ENCODE peak calls at places on chromosome 16, in five cellular contexts. One of them, this sample, is unnamed.

GRCh38 chr16:19710991-19711545 is 7.0 kb downstream of the KNOP1 start:
- DNase-seq in Peyer's patch: no peak
- DNase-seq in astrocyte of the spinal cord: no peak
- DNase-seq in gastrocnemius medialis: no peak
- DNase-seq in body of pancreas: peak; percentile 41
- DNase-seq in this sample: no peak

GRCh38 chr16:88366032-88366703 is 16.6 kb upstream of the ZNF469 start:
- DNase-seq in Peyer's patch: no peak
- DNase-seq in body of pancreas: no peak
- DNase-seq in astrocyte of the spinal cord: no peak
- DNase-seq in gastrocnemius medialis: no peak
- DNase-seq in this sample: no peak

GRCh38 chr16:30018731-30019158 is 4.3 kb upstream of the C16orf92 start:
- DNase-seq in Peyer's patch: no peak
- DNase-seq in body of pancreas: no peak
- DNase-seq in gastrocnemius medialis: no peak
- DNase-seq in astrocyte of the spinal cord: peak; percentile 31
- DNase-seq in this sample: no peak

GRCh38 chr16:31430380-31431052 is 2.4 kb upstream of the COX6A2 start:
- DNase-seq in body of pancreas: no peak
- DNase-seq in astrocyte of the spinal cord: no peak
- DNase-seq in Peyer's patch: no peak
- DNase-seq in gastrocnemius medialis: no peak
- DNase-seq in this sample: no peak

GRCh38 chr16:9484901-9485300 is 393.5 kb downstream of the HAPSTR1 start:
- DNase-seq in Peyer's patch: no peak
- DNase-seq in gastrocnemius medialis: no peak
- DNase-seq in body of pancreas: no peak
- DNase-seq in astrocyte of the spinal cord: no peak
- DNase-seq in this sample: no peak

GRCh38 chr16:10922328-10923145 is 19.7 kb downstream of the DEXI start:
- DNase-seq in gastrocnemius medialis: peak; percentile 78
- DNase-seq in astrocyte of the spinal cord: no peak
- DNase-seq in body of pancreas: no peak
- DNase-seq in Peyer's patch: no peak
- DNase-seq in this sample: peak; percentile 88

GRCh38 chr16:81004646-81005353 is 1.9 kb downstream of the CMC2 start:
- DNase-seq in Peyer's patch: no peak
- DNase-seq in gastrocnemius medialis: no peak
- DNase-seq in body of pancreas: no peak
- DNase-seq in astrocyte of the spinal cord: peak; percentile 78
- DNase-seq in this sample: no peak

GRCh38 chr16:85524630-85525463 is 88.3 kb upstream of the GSE1 start:
- DNase-seq in astrocyte of the spinal cord: peak; percentile 60
- DNase-seq in body of pancreas: no peak
- DNase-seq in Peyer's patch: no peak
- DNase-seq in gastrocnemius medialis: no peak
- DNase-seq in this sample: peak; percentile 51

GRCh38 chr16:57800213-57801097 is 1.8 kb downstream of the KIFC3 start:
- DNase-seq in Peyer's patch: peak; percentile 47
- DNase-seq in body of pancreas: no peak
- DNase-seq in astrocyte of the spinal cord: no peak
- DNase-seq in gastrocnemius medialis: no peak
- DNase-seq in this sample: no peak

GRCh38 chr16:8924214-8924613 is 39.5 kb downstream of the USP7 start:
- DNase-seq in Peyer's patch: peak; percentile 75
- DNase-seq in astrocyte of the spinal cord: no peak
- DNase-seq in body of pancreas: peak; percentile 69
- DNase-seq in gastrocnemius medialis: no peak
- DNase-seq in this sample: no peak

GRCh38 chr16:74605746-74606520 is 981 bp downstream of the GLG1 start:
- DNase-seq in body of pancreas: no peak
- DNase-seq in gastrocnemius medialis: no peak
- DNase-seq in Peyer's patch: no peak
- DNase-seq in astrocyte of the spinal cord: no peak
- DNase-seq in this sample: no peak

GRCh38 chr16:58409316-58409973 is 17.2 kb downstream of the GINS3 start:
- DNase-seq in astrocyte of the spinal cord: peak; percentile 81
- DNase-seq in Peyer's patch: no peak
- DNase-seq in body of pancreas: no peak
- DNase-seq in gastrocnemius medialis: no peak
- DNase-seq in this sample: no peak

GRCh38 chr16:9854665-9855064 is 327.6 kb downstream of the GRIN2A start:
- DNase-seq in Peyer's patch: no peak
- DNase-seq in astrocyte of the spinal cord: peak; percentile 37
- DNase-seq in body of pancreas: no peak
- DNase-seq in gastrocnemius medialis: peak; percentile 38
- DNase-seq in this sample: no peak

GRCh38 chr16:6545329-6545728 is 787.3 kb upstream of the RBFOX1 start:
- DNase-seq in Peyer's patch: no peak
- DNase-seq in gastrocnemius medialis: no peak
- DNase-seq in body of pancreas: no peak
- DNase-seq in astrocyte of the spinal cord: no peak
- DNase-seq in this sample: no peak

GRCh38 chr16:7791191-7791590 is 458.5 kb downstream of the RBFOX1 start:
- DNase-seq in Peyer's patch: no peak
- DNase-seq in astrocyte of the spinal cord: no peak
- DNase-seq in gastrocnemius medialis: no peak
- DNase-seq in body of pancreas: no peak
- DNase-seq in this sample: no peak

GRCh38 chr16:71254832-71255560 is 24.5 kb upstream of the HYDIN start:
- DNase-seq in gastrocnemius medialis: no peak
- DNase-seq in astrocyte of the spinal cord: no peak
- DNase-seq in body of pancreas: no peak
- DNase-seq in Peyer's patch: no peak
- DNase-seq in this sample: no peak

GRCh38 chr16:77596243-77596642 is 126.1 kb upstream of the NUDT7 start:
- DNase-seq in body of pancreas: no peak
- DNase-seq in gastrocnemius medialis: no peak
- DNase-seq in astrocyte of the spinal cord: peak; percentile 17
- DNase-seq in Peyer's patch: no peak
- DNase-seq in this sample: no peak

GRCh38 chr16:19118938-19119431 is 5.2 kb downstream of the ITPRIPL2 start:
- DNase-seq in gastrocnemius medialis: no peak
- DNase-seq in astrocyte of the spinal cord: peak; percentile 95
- DNase-seq in Peyer's patch: no peak
- DNase-seq in body of pancreas: no peak
- DNase-seq in this sample: no peak

GRCh38 chr16:56932588-56933265 is 785 bp downstream of the HERPUD1 start:
- DNase-seq in body of pancreas: peak; percentile 78
- DNase-seq in astrocyte of the spinal cord: peak; percentile 60
- DNase-seq in Peyer's patch: peak; percentile 88
- DNase-seq in gastrocnemius medialis: peak; percentile 90
- DNase-seq in this sample: peak; percentile 47

GRCh38 chr16:58658796-58659211 is 25.8 kb downstream of the SLC38A7 start:
- DNase-seq in body of pancreas: no peak
- DNase-seq in Peyer's patch: no peak
- DNase-seq in astrocyte of the spinal cord: no peak
- DNase-seq in gastrocnemius medialis: no peak
- DNase-seq in this sample: no peak

GRCh38 chr16:51951668-51952298 is 595.2 kb downstream of the TOX3 start:
- DNase-seq in gastrocnemius medialis: no peak
- DNase-seq in body of pancreas: peak; percentile 20
- DNase-seq in Peyer's patch: no peak
- DNase-seq in astrocyte of the spinal cord: no peak
- DNase-seq in this sample: no peak

GRCh38 chr16:79269211-79269863 is 331.2 kb downstream of the MAF start:
- DNase-seq in astrocyte of the spinal cord: no peak
- DNase-seq in body of pancreas: no peak
- DNase-seq in Peyer's patch: no peak
- DNase-seq in gastrocnemius medialis: no peak
- DNase-seq in this sample: no peak

GRCh38 chr16:20880867-20881866 is 19.0 kb downstream of the DCUN1D3 start:
- DNase-seq in body of pancreas: no peak
- DNase-seq in Peyer's patch: no peak
- DNase-seq in astrocyte of the spinal cord: no peak
- DNase-seq in gastrocnemius medialis: no peak
- DNase-seq in this sample: no peak

GRCh38 chr16:85580684-85581083 is 32.4 kb upstream of the GSE1 start:
- DNase-seq in Peyer's patch: no peak
- DNase-seq in body of pancreas: no peak
- DNase-seq in astrocyte of the spinal cord: no peak
- DNase-seq in gastrocnemius medialis: no peak
- DNase-seq in this sample: no peak

GRCh38 chr16:48014349-48015135 is 141.3 kb downstream of the ABCC12 start:
- DNase-seq in Peyer's patch: no peak
- DNase-seq in gastrocnemius medialis: no peak
- DNase-seq in astrocyte of the spinal cord: peak; percentile 72
- DNase-seq in body of pancreas: no peak
- DNase-seq in this sample: no peak

GRCh38 chr16:57539072-57539796 is 2.9 kb upstream of the CCDC102A start:
- DNase-seq in gastrocnemius medialis: no peak
- DNase-seq in astrocyte of the spinal cord: no peak
- DNase-seq in Peyer's patch: no peak
- DNase-seq in body of pancreas: no peak
- DNase-seq in this sample: no peak

GRCh38 chr16:83470406-83470805 is 337.4 kb upstream of the HSBP1 start:
- DNase-seq in gastrocnemius medialis: no peak
- DNase-seq in body of pancreas: no peak
- DNase-seq in Peyer's patch: no peak
- DNase-seq in astrocyte of the spinal cord: peak; percentile 15
- DNase-seq in this sample: no peak

GRCh38 chr16:17034477-17035252 is 436.1 kb downstream of the XYLT1 start:
- DNase-seq in Peyer's patch: no peak
- DNase-seq in astrocyte of the spinal cord: no peak
- DNase-seq in gastrocnemius medialis: no peak
- DNase-seq in body of pancreas: no peak
- DNase-seq in this sample: no peak

GRCh38 chr16:53501216-53501859 is 1.7 kb downstream of the AKTIP start:
- DNase-seq in Peyer's patch: no peak
- DNase-seq in gastrocnemius medialis: no peak
- DNase-seq in astrocyte of the spinal cord: no peak
- DNase-seq in body of pancreas: no peak
- DNase-seq in this sample: no peak
- H3K4me3 ChIP-seq in Peyer's patch: peak overlapping the region; percentile 80
- H3K4me3 ChIP-seq in gastrocnemius medialis: peak overlapping the region; percentile 87
- H3K4me3 ChIP-seq in astrocyte of the spinal cord: no peak overlapping the region
- H3K4me3 ChIP-seq in body of pancreas: no peak overlapping the region
- H3K4me3 ChIP-seq in this sample: peak overlapping the region; percentile 93

GRCh38 chr16:4052801-4053662 is 63.2 kb downstream of the ADCY9 start:
- DNase-seq in gastrocnemius medialis: peak; percentile 94
- DNase-seq in astrocyte of the spinal cord: peak; percentile 23
- DNase-seq in body of pancreas: peak; percentile 68
- DNase-seq in Peyer's patch: no peak
- DNase-seq in this sample: no peak
- H3K4me3 ChIP-seq in gastrocnemius medialis: peak overlapping the region; percentile 8
- H3K4me3 ChIP-seq in astrocyte of the spinal cord: no peak overlapping the region
- H3K4me3 ChIP-seq in body of pancreas: no peak overlapping the region
- H3K4me3 ChIP-seq in Peyer's patch: peak overlapping the region; percentile 35
- H3K4me3 ChIP-seq in this sample: peak overlapping the region; percentile 50

DNA sequence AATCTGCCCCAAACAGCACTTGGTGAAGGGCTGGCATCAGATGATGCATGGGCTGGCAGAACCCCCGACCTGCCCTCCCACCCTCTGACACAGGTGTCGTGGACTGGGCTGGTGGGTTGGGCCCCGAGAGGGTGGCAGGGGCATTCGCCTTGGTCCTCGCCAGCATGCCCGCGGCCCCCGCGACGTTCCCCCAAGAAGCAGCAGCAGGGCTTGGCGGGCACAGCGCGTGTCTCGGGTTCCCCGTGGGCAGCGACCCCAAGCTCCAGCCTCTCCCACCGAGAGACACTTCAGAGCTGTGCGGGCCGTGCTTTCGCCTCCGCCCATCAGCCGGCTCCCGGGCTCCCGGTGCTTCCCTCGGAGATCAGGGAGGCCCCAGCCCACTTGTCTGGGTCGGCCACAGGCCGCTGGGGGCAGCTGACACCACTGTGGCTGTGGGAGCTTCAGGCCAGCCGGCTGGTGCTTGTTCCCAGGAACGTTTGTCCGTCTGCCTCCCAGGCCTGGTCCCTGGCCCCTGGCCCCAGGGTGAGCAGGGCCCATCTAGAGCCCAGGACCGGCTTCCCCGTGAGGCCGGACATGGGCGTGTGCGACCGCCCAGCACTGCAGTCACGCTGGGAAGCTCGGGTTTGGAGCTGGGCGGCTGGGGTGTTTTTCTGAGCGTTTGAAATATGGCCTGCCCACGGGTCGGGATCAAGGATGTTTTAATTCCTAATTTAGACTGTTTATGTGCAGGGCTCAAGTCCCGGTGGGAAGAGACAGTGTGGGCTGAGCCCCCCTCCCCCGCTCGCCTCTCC is 16.6 kb downstream of the CACNA1H start:
- DNase-seq in astrocyte of the spinal cord: no peak
- DNase-seq in Peyer's patch: no peak
- DNase-seq in body of pancreas: no peak
- DNase-seq in gastrocnemius medialis: no peak
- DNase-seq in this sample: no peak
- H3K4me3 ChIP-seq in astrocyte of the spinal cord: no peak overlapping the region
- H3K4me3 ChIP-seq in Peyer's patch: no peak overlapping the region
- H3K4me3 ChIP-seq in body of pancreas: no peak overlapping the region
- H3K4me3 ChIP-seq in gastrocnemius medialis: no peak overlapping the region
- H3K4me3 ChIP-seq in this sample: no peak overlapping the region

DNA sequence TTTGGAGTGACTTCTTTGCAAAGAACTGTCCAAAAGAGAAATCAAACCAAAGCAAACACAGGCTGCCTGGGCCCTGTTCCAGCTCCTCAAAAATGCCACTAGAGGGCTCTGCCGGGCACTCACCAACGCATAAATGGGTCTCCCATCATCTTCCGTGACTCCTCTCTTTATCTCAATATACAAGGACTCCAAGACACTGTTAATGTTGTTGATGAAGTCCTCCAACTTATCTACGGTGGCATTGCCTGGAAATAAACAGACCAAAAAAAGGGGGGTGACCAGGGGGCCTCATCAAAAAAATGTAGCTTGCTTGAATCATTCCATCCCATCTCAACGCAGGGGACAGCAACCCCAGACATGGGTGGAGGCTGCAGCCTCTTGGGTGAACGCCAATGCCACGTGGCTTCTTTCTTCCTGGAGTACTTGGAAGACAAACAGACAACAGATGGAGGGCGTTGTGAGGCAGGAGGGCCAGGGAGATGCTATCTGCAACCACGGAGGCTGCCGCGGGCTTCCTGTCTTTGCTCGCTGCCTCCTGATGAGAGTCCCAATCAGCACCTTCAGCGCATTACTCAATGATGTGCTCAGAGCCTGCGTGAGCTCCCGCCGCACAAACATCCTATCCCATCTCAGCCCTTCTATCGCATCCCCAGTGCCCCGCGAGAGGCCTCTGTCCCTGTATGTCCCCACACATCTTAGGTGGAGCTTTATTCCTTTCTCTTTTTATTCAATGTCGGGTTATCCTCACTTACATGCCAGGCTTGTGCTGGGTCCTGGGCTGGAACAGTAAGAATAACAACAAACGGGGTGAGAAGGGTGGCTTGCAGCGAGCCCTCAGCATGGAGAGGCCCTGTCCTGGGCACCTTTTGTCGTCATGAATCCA is 32.0 kb downstream of the KDM8 start:
- DNase-seq in body of pancreas: peak; percentile 67
- DNase-seq in gastrocnemius medialis: peak; percentile 73
- DNase-seq in astrocyte of the spinal cord: peak; percentile 92
- DNase-seq in Peyer's patch: peak; percentile 89
- DNase-seq in this sample: peak; percentile 71
- H3K4me3 ChIP-seq in body of pancreas: no peak overlapping the region
- H3K4me3 ChIP-seq in gastrocnemius medialis: no peak overlapping the region
- H3K4me3 ChIP-seq in astrocyte of the spinal cord: no peak overlapping the region
- H3K4me3 ChIP-seq in Peyer's patch: no peak overlapping the region
- H3K4me3 ChIP-seq in this sample: peak overlapping the region; percentile 0

GRCh38 chr16:1537763-1538289 is 4.4 kb downstream of the TMEM204 start:
- DNase-seq in gastrocnemius medialis: no peak
- DNase-seq in astrocyte of the spinal cord: no peak
- DNase-seq in body of pancreas: no peak
- DNase-seq in Peyer's patch: no peak
- DNase-seq in this sample: no peak
- H3K4me3 ChIP-seq in gastrocnemius medialis: peak overlapping the region; percentile 64
- H3K4me3 ChIP-seq in astrocyte of the spinal cord: no peak overlapping the region
- H3K4me3 ChIP-seq in body of pancreas: no peak overlapping the region
- H3K4me3 ChIP-seq in Peyer's patch: no peak overlapping the region
- H3K4me3 ChIP-seq in this sample: no peak overlapping the region